ENCODE peak calls at places on chromosomes 3 and 15, in nine cellular contexts. One of them, this sample, is unnamed.

GRCh38 chr15:69801132-69801531 is 296.6 kb downstream of the TLE3 start:
- DNase-seq in coronary artery: no peak
- DNase-seq in stomach: no peak
- DNase-seq in fibroblast of pulmonary artery: no peak
- DNase-seq in progenitor cell of endocrine pancreas: no peak
- DNase-seq in WTC11: no peak
- DNase-seq in RWPE1: no peak
- DNase-seq in AG09319: no peak
- DNase-seq in thoracic aorta: no peak
- DNase-seq in this sample: no peak

GRCh38 chr3:35064761-35065160 is 574.6 kb upstream of the ARPP21 start:
- DNase-seq in RWPE1: no peak
- DNase-seq in coronary artery: no peak
- DNase-seq in stomach: no peak
- DNase-seq in thoracic aorta: no peak
- DNase-seq in WTC11: no peak
- DNase-seq in progenitor cell of endocrine pancreas: no peak
- DNase-seq in fibroblast of pulmonary artery: no peak
- DNase-seq in AG09319: no peak
- DNase-seq in this sample: no peak

GRCh38 chr3:131200636-131201199 is 174.0 kb downstream of the NEK11 start:
- DNase-seq in stomach: no peak
- DNase-seq in AG09319: no peak
- DNase-seq in RWPE1: no peak
- DNase-seq in WTC11: no peak
- DNase-seq in fibroblast of pulmonary artery: no peak
- DNase-seq in thoracic aorta: no peak
- DNase-seq in coronary artery: no peak
- DNase-seq in progenitor cell of endocrine pancreas: no peak
- DNase-seq in this sample: no peak

GRCh38 chr3:188947401-188947982 is 224.3 kb upstream of the TPRG1 start:
- DNase-seq in coronary artery: peak; percentile 92
- DNase-seq in thoracic aorta: no peak
- DNase-seq in AG09319: peak; percentile 16
- DNase-seq in fibroblast of pulmonary artery: peak; percentile 87
- DNase-seq in WTC11: peak; percentile 87
- DNase-seq in stomach: peak; percentile 90
- DNase-seq in progenitor cell of endocrine pancreas: peak; percentile 67
- DNase-seq in RWPE1: peak; percentile 96
- DNase-seq in this sample: peak; percentile 86

GRCh38 chr3:79032686-79033318 is 735.0 kb downstream of the ROBO1 start:
- DNase-seq in thoracic aorta: no peak
- DNase-seq in progenitor cell of endocrine pancreas: no peak
- DNase-seq in fibroblast of pulmonary artery: peak; percentile 82
- DNase-seq in stomach: no peak
- DNase-seq in coronary artery: no peak
- DNase-seq in AG09319: no peak
- DNase-seq in RWPE1: peak; percentile 20
- DNase-seq in WTC11: no peak
- DNase-seq in this sample: peak; percentile 43

GRCh38 chr3:100891033-100891432 is 102.2 kb downstream of the ABI3BP start:
- DNase-seq in fibroblast of pulmonary artery: peak; percentile 77
- DNase-seq in progenitor cell of endocrine pancreas: no peak
- DNase-seq in stomach: no peak
- DNase-seq in RWPE1: peak; percentile 21
- DNase-seq in WTC11: no peak
- DNase-seq in coronary artery: no peak
- DNase-seq in AG09319: no peak
- DNase-seq in thoracic aorta: no peak
- DNase-seq in this sample: no peak

GRCh38 chr3:77421916-77422315 is 382.0 kb downstream of the ROBO2 start:
- DNase-seq in RWPE1: no peak
- DNase-seq in WTC11: no peak
- DNase-seq in progenitor cell of endocrine pancreas: no peak
- DNase-seq in coronary artery: no peak
- DNase-seq in fibroblast of pulmonary artery: no peak
- DNase-seq in AG09319: no peak
- DNase-seq in thoracic aorta: no peak
- DNase-seq in stomach: no peak
- DNase-seq in this sample: no peak

GRCh38 chr3:184155644-184156521 is 706 bp downstream of the DVL3 start:
- DNase-seq in progenitor cell of endocrine pancreas: no peak
- DNase-seq in thoracic aorta: no peak
- DNase-seq in coronary artery: no peak
- DNase-seq in fibroblast of pulmonary artery: no peak
- DNase-seq in WTC11: peak; percentile 47
- DNase-seq in stomach: no peak
- DNase-seq in AG09319: no peak
- DNase-seq in RWPE1: peak; percentile 35
- DNase-seq in this sample: no peak

GRCh38 chr3:129650256-129650872 is 43.9 kb upstream of the PLXND1 start:
- DNase-seq in progenitor cell of endocrine pancreas: peak; percentile 39
- DNase-seq in AG09319: peak; percentile 69
- DNase-seq in thoracic aorta: peak; percentile 49
- DNase-seq in RWPE1: peak; percentile 55
- DNase-seq in fibroblast of pulmonary artery: peak; percentile 91
- DNase-seq in WTC11: peak; percentile 81
- DNase-seq in coronary artery: peak; percentile 84
- DNase-seq in stomach: peak; percentile 68
- DNase-seq in this sample: peak; percentile 74

GRCh38 chr3:152320201-152320617 is 51.5 kb downstream of the MBNL1 start:
- DNase-seq in progenitor cell of endocrine pancreas: no peak
- DNase-seq in fibroblast of pulmonary artery: peak; percentile 67
- DNase-seq in thoracic aorta: no peak
- DNase-seq in coronary artery: no peak
- DNase-seq in AG09319: no peak
- DNase-seq in stomach: no peak
- DNase-seq in WTC11: no peak
- DNase-seq in RWPE1: no peak
- DNase-seq in this sample: no peak

GRCh38 chr3:171267089-171267488 is 193.1 kb downstream of the TNIK start:
- DNase-seq in AG09319: no peak
- DNase-seq in thoracic aorta: no peak
- DNase-seq in RWPE1: no peak
- DNase-seq in WTC11: no peak
- DNase-seq in progenitor cell of endocrine pancreas: no peak
- DNase-seq in coronary artery: no peak
- DNase-seq in stomach: no peak
- DNase-seq in fibroblast of pulmonary artery: no peak
- DNase-seq in this sample: no peak

GRCh38 chr3:12579919-12580318 is 23.0 kb downstream of the MKRN2 start:
- DNase-seq in thoracic aorta: no peak
- DNase-seq in WTC11: no peak
- DNase-seq in coronary artery: no peak
- DNase-seq in stomach: no peak
- DNase-seq in AG09319: peak; percentile 11
- DNase-seq in progenitor cell of endocrine pancreas: no peak
- DNase-seq in RWPE1: no peak
- DNase-seq in fibroblast of pulmonary artery: peak; percentile 58
- DNase-seq in this sample: no peak

GRCh38 chr3:78096488-78097255 is 1056.8 kb downstream of the ROBO2 start:
- DNase-seq in RWPE1: no peak
- DNase-seq in AG09319: no peak
- DNase-seq in coronary artery: no peak
- DNase-seq in fibroblast of pulmonary artery: no peak
- DNase-seq in thoracic aorta: no peak
- DNase-seq in progenitor cell of endocrine pancreas: no peak
- DNase-seq in WTC11: no peak
- DNase-seq in stomach: no peak
- DNase-seq in this sample: no peak

GRCh38 chr3:45781841-45782240 is 14.5 kb downstream of the SLC6A20 start:
- DNase-seq in AG09319: no peak
- DNase-seq in stomach: peak; percentile 9
- DNase-seq in coronary artery: peak; percentile 47
- DNase-seq in progenitor cell of endocrine pancreas: no peak
- DNase-seq in WTC11: no peak
- DNase-seq in RWPE1: no peak
- DNase-seq in thoracic aorta: no peak
- DNase-seq in fibroblast of pulmonary artery: no peak
- DNase-seq in this sample: no peak

GRCh38 chr15:25180606-25181289 is 226.0 kb downstream of the SNRPN start:
- DNase-seq in progenitor cell of endocrine pancreas: peak; percentile 3
- DNase-seq in stomach: peak; percentile 17
- DNase-seq in thoracic aorta: no peak
- DNase-seq in coronary artery: no peak
- DNase-seq in fibroblast of pulmonary artery: no peak
- DNase-seq in RWPE1: no peak
- DNase-seq in WTC11: peak; percentile 5
- DNase-seq in AG09319: no peak
- DNase-seq in this sample: no peak

GRCh38 chr3:42377681-42378080 is 32.7 kb downstream of the LYZL4 start:
- DNase-seq in RWPE1: no peak
- DNase-seq in fibroblast of pulmonary artery: no peak
- DNase-seq in coronary artery: no peak
- DNase-seq in AG09319: no peak
- DNase-seq in progenitor cell of endocrine pancreas: no peak
- DNase-seq in stomach: no peak
- DNase-seq in thoracic aorta: no peak
- DNase-seq in WTC11: no peak
- DNase-seq in this sample: no peak

GRCh38 chr15:85125056-85125661 is 143.5 kb downstream of the PDE8A start:
- DNase-seq in coronary artery: no peak
- DNase-seq in progenitor cell of endocrine pancreas: no peak
- DNase-seq in WTC11: no peak
- DNase-seq in fibroblast of pulmonary artery: peak; percentile 58
- DNase-seq in stomach: no peak
- DNase-seq in AG09319: peak; percentile 2
- DNase-seq in thoracic aorta: no peak
- DNase-seq in RWPE1: peak; percentile 59
- DNase-seq in this sample: no peak

GRCh38 chr3:185069583-185070030 is 83.3 kb downstream of the C3orf70 start:
- DNase-seq in AG09319: no peak
- DNase-seq in fibroblast of pulmonary artery: no peak
- DNase-seq in stomach: no peak
- DNase-seq in coronary artery: no peak
- DNase-seq in thoracic aorta: no peak
- DNase-seq in RWPE1: no peak
- DNase-seq in WTC11: peak; percentile 88
- DNase-seq in progenitor cell of endocrine pancreas: peak; percentile 39
- DNase-seq in this sample: peak; percentile 43

GRCh38 chr3:18679226-18679625 is 254.1 kb upstream of the SATB1 start:
- DNase-seq in thoracic aorta: no peak
- DNase-seq in AG09319: no peak
- DNase-seq in fibroblast of pulmonary artery: no peak
- DNase-seq in RWPE1: no peak
- DNase-seq in WTC11: no peak
- DNase-seq in stomach: no peak
- DNase-seq in progenitor cell of endocrine pancreas: no peak
- DNase-seq in coronary artery: no peak
- DNase-seq in this sample: no peak

GRCh38 chr3:5006755-5007202 is 27.5 kb downstream of the BHLHE40 start:
- DNase-seq in stomach: no peak
- DNase-seq in WTC11: no peak
- DNase-seq in progenitor cell of endocrine pancreas: no peak
- DNase-seq in thoracic aorta: no peak
- DNase-seq in AG09319: no peak
- DNase-seq in coronary artery: no peak
- DNase-seq in fibroblast of pulmonary artery: no peak
- DNase-seq in RWPE1: no peak
- DNase-seq in this sample: no peak

GRCh38 chr3:6035626-6036025 is 825.3 kb upstream of the GRM7 start:
- DNase-seq in thoracic aorta: no peak
- DNase-seq in WTC11: no peak
- DNase-seq in RWPE1: no peak
- DNase-seq in coronary artery: no peak
- DNase-seq in AG09319: no peak
- DNase-seq in stomach: no peak
- DNase-seq in progenitor cell of endocrine pancreas: no peak
- DNase-seq in fibroblast of pulmonary artery: no peak
- DNase-seq in this sample: no peak
- TF ChIP-seq CTCF in thoracic aorta: no peak
- TF ChIP-seq CTCF in WTC11: no peak
- TF ChIP-seq CTCF in RWPE1: no peak
- TF ChIP-seq CTCF in coronary artery: no peak
- TF ChIP-seq CTCF in AG09319: no peak
- TF ChIP-seq CTCF in stomach: no peak
- TF ChIP-seq CTCF in progenitor cell of endocrine pancreas: no peak
- TF ChIP-seq CTCF in fibroblast of pulmonary artery: no peak
- TF ChIP-seq CTCF in this sample: no peak

DNA sequence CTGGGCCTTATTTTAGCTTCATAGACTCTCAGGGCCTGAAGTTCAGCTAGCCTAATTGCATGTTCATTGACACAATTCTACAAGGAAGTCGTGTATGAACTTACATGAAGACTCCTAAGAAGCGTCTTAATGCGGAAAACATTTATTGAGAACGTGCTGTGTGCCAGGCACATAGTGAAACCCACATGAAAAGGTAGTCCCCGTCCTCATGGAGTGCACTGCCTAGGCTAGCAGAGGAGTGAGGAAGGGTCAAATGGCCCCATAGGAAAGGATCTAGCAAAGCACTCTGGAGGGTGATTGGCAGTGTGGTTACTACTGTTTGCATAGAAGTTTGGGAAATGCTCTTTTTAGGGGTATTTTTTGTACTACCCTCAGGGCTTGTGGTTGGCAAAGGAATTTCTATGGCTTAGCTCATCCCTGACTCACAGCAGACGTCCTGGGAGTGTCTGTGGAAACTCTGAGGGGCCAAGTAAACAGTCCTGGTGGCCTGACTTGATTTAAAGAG is 854 bp upstream of the NPTN start:
- DNase-seq in coronary artery: no peak
- DNase-seq in fibroblast of pulmonary artery: peak; percentile 89
- DNase-seq in stomach: no peak
- DNase-seq in RWPE1: peak; percentile 93
- DNase-seq in AG09319: peak; percentile 82
- DNase-seq in WTC11: no peak
- DNase-seq in thoracic aorta: no peak
- DNase-seq in progenitor cell of endocrine pancreas: no peak
- DNase-seq in this sample: no peak
- TF ChIP-seq CTCF in coronary artery: no peak
- TF ChIP-seq CTCF in fibroblast of pulmonary artery: no peak
- TF ChIP-seq CTCF in stomach: no peak
- TF ChIP-seq CTCF in RWPE1: no peak
- TF ChIP-seq CTCF in AG09319: no peak
- TF ChIP-seq CTCF in WTC11: no peak
- TF ChIP-seq CTCF in thoracic aorta: no peak
- TF ChIP-seq CTCF in progenitor cell of endocrine pancreas: no peak
- TF ChIP-seq CTCF in this sample: no peak

GRCh38 chr15:40763801-40764765 is at the start of gene GCHFR:
- DNase-seq in AG09319: no peak
- DNase-seq in progenitor cell of endocrine pancreas: peak; percentile 77
- DNase-seq in coronary artery: peak; percentile 91
- DNase-seq in thoracic aorta: no peak
- DNase-seq in RWPE1: peak; percentile 68
- DNase-seq in stomach: peak; percentile 81
- DNase-seq in WTC11: peak; percentile 81
- DNase-seq in fibroblast of pulmonary artery: peak; percentile 59
- DNase-seq in this sample: peak; percentile 93
- TF ChIP-seq CTCF in AG09319: peak; percentile 24
- TF ChIP-seq CTCF in progenitor cell of endocrine pancreas: peak; percentile 60
- TF ChIP-seq CTCF in coronary artery: peak; percentile 10
- TF ChIP-seq CTCF in thoracic aorta: peak; percentile 41
- TF ChIP-seq CTCF in RWPE1: peak; percentile 71
- TF ChIP-seq CTCF in stomach: no peak
- TF ChIP-seq CTCF in WTC11: no peak
- TF ChIP-seq CTCF in fibroblast of pulmonary artery: peak; percentile 10
- TF ChIP-seq CTCF in this sample: peak; percentile 17

DNA sequence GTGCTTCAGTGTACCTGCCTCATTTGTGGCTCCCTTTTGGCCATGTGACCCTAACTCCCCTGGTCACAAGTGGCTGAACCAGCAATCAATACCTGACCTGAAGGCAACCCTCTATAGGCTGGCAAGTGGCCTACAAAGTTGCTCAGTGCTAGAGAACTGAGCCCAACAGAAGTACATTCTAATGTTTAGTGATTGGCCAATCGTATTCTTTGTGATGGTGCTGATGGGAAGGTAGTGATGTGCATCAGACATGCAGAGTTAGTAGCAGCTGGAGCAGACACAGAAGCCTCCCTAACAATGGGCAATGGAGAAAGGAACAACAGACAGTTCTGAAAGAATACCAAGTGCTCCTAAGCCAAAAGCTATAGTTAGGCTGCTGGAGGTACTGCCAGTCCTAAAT is 10.4 kb upstream of the ATOSA start:
- DNase-seq in WTC11: no peak
- DNase-seq in RWPE1: no peak
- DNase-seq in progenitor cell of endocrine pancreas: no peak
- DNase-seq in fibroblast of pulmonary artery: no peak
- DNase-seq in coronary artery: no peak
- DNase-seq in stomach: no peak
- DNase-seq in AG09319: no peak
- DNase-seq in thoracic aorta: no peak
- DNase-seq in this sample: no peak
- TF ChIP-seq CTCF in WTC11: no peak
- TF ChIP-seq CTCF in RWPE1: no peak
- TF ChIP-seq CTCF in progenitor cell of endocrine pancreas: no peak
- TF ChIP-seq CTCF in fibroblast of pulmonary artery: no peak
- TF ChIP-seq CTCF in coronary artery: no peak
- TF ChIP-seq CTCF in stomach: no peak
- TF ChIP-seq CTCF in AG09319: no peak
- TF ChIP-seq CTCF in thoracic aorta: no peak
- TF ChIP-seq CTCF in this sample: no peak

This sample was measured in Caco-2.